ENCODE peak calls at places on chromosomes 4 and X, in nine cellular contexts. F is hepatocyte; M is RPMI8226; W is NCI-H774; T is activated gamma-delta T cell treated with anti-CD3 and anti-CD28 coated beads, Interleukin-2, amount 50 U/mL, for 16 hours; C is fibroblast of lung; J is stimulated activated CD4-positive, alpha-beta T cell treated with anti-CD3 and anti-CD28 coated beads, Interleukin-2, amount 100 ng/mL, for 48 hours; E is iris pigment epithelial cell; V is NCI-H510A treated with DMSO at 0.1 percent for 48 hours. H is an unnamed sample.

GRCh38 chrX:131830400-131831184 is 192.5 kb upstream of the STK26 start:
- DNase-seq in F (peak), M (no peak), W (no peak), T (no peak), C (peak), J (peak), E (peak), V (peak), H (peak)

GRCh38 chrX:19863237-19864223 is 23.9 kb downstream of the SH3KBP1 start:
- DNase-seq in F (no peak), M (no peak), W (no peak), T (no peak), C (no peak), J (no peak), E (peak), V (no peak), H (peak)

GRCh38 chrX:39331062-39331704 is 529.9 kb downstream of the MID1IP1 start:
- DNase-seq in F (no peak), M (no peak), W (no peak), T (no peak), C (no peak), J (no peak), E (no peak), V (no peak), H (no peak)

GRCh38 chr4:129167640-129168260 is 71.8 kb downstream of the C4orf33 start:
- DNase-seq in F (peak), M (no peak), W (no peak), T (no peak), C (peak), J (no peak), E (no peak), V (no peak), H (no peak)

GRCh38 chr4:38688676-38689355 is 24.8 kb downstream of the KLF3 start:
- DNase-seq in F (no peak), M (no peak), W (no peak), T (no peak), C (no peak), J (no peak), E (peak), V (no peak), H (no peak)

GRCh38 chr4:26584725-26585124 is 841 bp downstream of the TBC1D19 start:
- DNase-seq in F (no peak), M (no peak), W (no peak), T (no peak), C (no peak), J (no peak), E (no peak), V (no peak), H (no peak)

GRCh38 chr4:186755550-186756519 is 32.2 kb upstream of the FAT1 start:
- DNase-seq in F (peak), M (no peak), W (no peak), T (no peak), C (no peak), J (no peak), E (no peak), V (peak), H (no peak)

GRCh38 chr4:7506119-7506518 is 71.4 kb upstream of the PSAPL1 start:
- DNase-seq in F (no peak), M (no peak), W (peak), T (no peak), C (no peak), J (no peak), E (no peak), V (no peak), H (no peak)

GRCh38 chr4:4871267-4872147 is 12.0 kb downstream of the MSX1 start:
- DNase-seq in F (no peak), M (peak), W (no peak), T (no peak), C (no peak), J (no peak), E (no peak), V (no peak), H (no peak)

H was measured in fibroblast of villous mesenchyme.